ENCODE peak calls at places on chromosome 11, in five cellular contexts. One of them, this sample, is unnamed.

GRCh38 chr11:19447150-19447566 is 206.4 kb upstream of the E2F8 start:
- DNase-seq in bronchial epithelial cell: peak
- DNase-seq in AG04450: no peak
- DNase-seq in GM12878: no peak
- DNase-seq in tibial artery: no peak
- DNase-seq in this sample: no peak

GRCh38 chr11:76777325-76777724 is 5.8 kb upstream of the TSKU start:
- DNase-seq in bronchial epithelial cell: no peak
- DNase-seq in AG04450: no peak
- DNase-seq in GM12878: no peak
- DNase-seq in tibial artery: no peak
- DNase-seq in this sample: no peak

GRCh38 chr11:73734996-73735395 is 25.9 kb downstream of the RAB6A start:
- DNase-seq in bronchial epithelial cell: peak
- DNase-seq in AG04450: no peak
- DNase-seq in GM12878: no peak
- DNase-seq in tibial artery: no peak
- DNase-seq in this sample: no peak

GRCh38 chr11:86292912-86293606 is 9.0 kb upstream of the HIKESHI start:
- DNase-seq in bronchial epithelial cell: no peak
- DNase-seq in AG04450: no peak
- DNase-seq in GM12878: peak
- DNase-seq in tibial artery: no peak
- DNase-seq in this sample: no peak

GRCh38 chr11:26741036-26741435 is 19.2 kb upstream of the SLC5A12 start:
- DNase-seq in bronchial epithelial cell: no peak
- DNase-seq in AG04450: no peak
- DNase-seq in GM12878: no peak
- DNase-seq in tibial artery: no peak
- DNase-seq in this sample: no peak

GRCh38 chr11:33065445-33066178 is 26.2 kb downstream of the TCP11L1 start:
- DNase-seq in bronchial epithelial cell: peak
- DNase-seq in AG04450: peak
- DNase-seq in GM12878: no peak
- DNase-seq in tibial artery: no peak
- DNase-seq in this sample: peak

GRCh38 chr11:135033545-135033944 is 621.5 kb upstream of the B3GAT1 start:
- DNase-seq in bronchial epithelial cell: no peak
- DNase-seq in AG04450: no peak
- DNase-seq in GM12878: no peak
- DNase-seq in tibial artery: no peak
- DNase-seq in this sample: peak

GRCh38 chr11:35974878-35975578 is 31.2 kb downstream of the LDLRAD3 start:
- DNase-seq in bronchial epithelial cell: no peak
- DNase-seq in AG04450: no peak
- DNase-seq in GM12878: no peak
- DNase-seq in tibial artery: no peak
- DNase-seq in this sample: no peak

DNA sequence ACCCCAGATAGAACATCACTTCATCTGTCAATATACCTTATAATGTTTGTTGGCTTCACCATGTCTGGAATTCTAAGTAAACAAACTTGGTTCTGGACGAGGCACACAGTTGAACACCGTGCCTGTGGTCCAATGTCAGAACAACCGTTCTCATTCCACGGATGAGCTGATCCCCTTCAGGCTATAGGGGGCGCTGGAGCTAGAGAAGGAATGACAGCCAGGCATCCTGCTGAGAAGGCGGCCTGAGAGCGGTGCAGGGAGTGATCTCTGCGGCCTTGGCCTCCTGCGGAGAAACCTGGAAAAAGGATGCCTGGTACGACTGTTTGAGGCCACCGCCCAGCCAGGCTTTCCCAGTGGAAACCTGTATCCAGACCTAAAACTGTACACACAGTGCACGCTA is 48.7 kb downstream of the FDX1 start:
- DNase-seq in bronchial epithelial cell: no peak
- DNase-seq in AG04450: no peak
- DNase-seq in GM12878: no peak
- DNase-seq in tibial artery: no peak
- DNase-seq in this sample: no peak
- TF ChIP-seq CTCF in bronchial epithelial cell: peak
- TF ChIP-seq CTCF in AG04450: no peak
- TF ChIP-seq CTCF in GM12878: peak
- TF ChIP-seq CTCF in tibial artery: no peak
- TF ChIP-seq CTCF in this sample: no peak

DNA sequence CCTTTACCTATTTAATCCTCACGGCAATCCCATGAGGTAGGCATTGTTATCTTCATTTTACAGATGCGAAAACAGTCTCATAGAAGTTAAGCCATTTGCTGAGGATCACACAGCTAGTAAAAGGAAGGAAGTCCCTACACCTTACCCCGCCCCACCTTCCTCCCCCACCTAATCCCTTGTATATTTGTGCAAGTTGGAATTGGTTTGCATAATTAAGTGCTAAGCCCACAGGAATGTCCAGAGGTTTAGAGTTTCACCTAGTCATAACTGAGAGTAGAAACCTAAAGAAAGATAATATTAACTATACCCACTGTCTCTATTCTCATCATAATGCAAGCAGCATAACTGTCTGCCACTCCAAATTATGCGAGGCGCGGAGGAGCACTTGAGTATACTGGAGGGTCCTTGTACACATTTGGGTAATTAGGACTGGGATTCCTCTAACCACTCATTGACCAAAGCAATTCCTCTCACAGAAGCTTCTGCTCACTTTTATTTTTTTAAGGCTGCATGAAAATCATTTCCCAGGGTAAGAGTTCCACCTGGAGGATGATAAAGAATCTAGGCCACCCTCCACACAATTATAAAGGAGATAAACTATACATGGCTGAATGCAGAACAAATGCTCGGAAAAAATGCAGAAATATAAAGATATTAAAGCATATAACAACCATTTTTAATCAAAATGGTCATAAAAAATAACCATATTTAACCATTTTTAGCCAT is 199.9 kb downstream of the FAM181B start:
- DNase-seq in bronchial epithelial cell: peak
- DNase-seq in AG04450: no peak
- DNase-seq in GM12878: no peak
- DNase-seq in tibial artery: no peak
- DNase-seq in this sample: no peak
- TF ChIP-seq CTCF in bronchial epithelial cell: no peak
- TF ChIP-seq CTCF in AG04450: no peak
- TF ChIP-seq CTCF in GM12878: no peak
- TF ChIP-seq CTCF in tibial artery: no peak
- TF ChIP-seq CTCF in this sample: no peak

GRCh38 chr11:118876261-118876660 is 7.4 kb upstream of the CXCR5 start:
- DNase-seq in bronchial epithelial cell: no peak
- DNase-seq in AG04450: no peak
- DNase-seq in GM12878: no peak
- DNase-seq in tibial artery: no peak
- DNase-seq in this sample: no peak

GRCh38 chr11:118873804-118874203 is 9.9 kb upstream of the CXCR5 start:
- DNase-seq in bronchial epithelial cell: no peak
- DNase-seq in AG04450: no peak
- DNase-seq in GM12878: no peak
- DNase-seq in tibial artery: no peak
- DNase-seq in this sample: no peak

GRCh38 chr11:118872403-118872821 is 11.3 kb upstream of the CXCR5 start:
- DNase-seq in bronchial epithelial cell: no peak
- DNase-seq in AG04450: no peak
- DNase-seq in GM12878: no peak
- DNase-seq in tibial artery: no peak
- DNase-seq in this sample: no peak

GRCh38 chr11:118868659-118869058 is 15.0 kb upstream of the CXCR5 start:
- DNase-seq in bronchial epithelial cell: no peak
- DNase-seq in AG04450: no peak
- DNase-seq in GM12878: no peak
- DNase-seq in tibial artery: no peak
- DNase-seq in this sample: no peak

GRCh38 chr11:118870396-118871343 is 13.0 kb upstream of the CXCR5 start:
- DNase-seq in bronchial epithelial cell: no peak
- DNase-seq in AG04450: no peak
- DNase-seq in GM12878: peak
- DNase-seq in tibial artery: peak
- DNase-seq in this sample: peak
- TF ChIP-seq CTCF in bronchial epithelial cell: no peak
- TF ChIP-seq CTCF in AG04450: peak
- TF ChIP-seq CTCF in GM12878: no peak
- TF ChIP-seq CTCF in tibial artery: peak
- TF ChIP-seq CTCF in this sample: peak

GRCh38 chr11:43503417-43503816 is 144.7 kb downstream of the TTC17 start:
- DNase-seq in bronchial epithelial cell: peak
- DNase-seq in AG04450: no peak
- DNase-seq in GM12878: no peak
- DNase-seq in tibial artery: no peak
- DNase-seq in this sample: no peak
- TF ChIP-seq CTCF in bronchial epithelial cell: no peak
- TF ChIP-seq CTCF in AG04450: peak
- TF ChIP-seq CTCF in GM12878: no peak
- TF ChIP-seq CTCF in tibial artery: no peak
- TF ChIP-seq CTCF in this sample: no peak

GRCh38 chr11:87878373-87878779 is 296.9 kb downstream of the RAB38 start:
- DNase-seq in bronchial epithelial cell: peak
- DNase-seq in AG04450: peak
- DNase-seq in GM12878: no peak
- DNase-seq in tibial artery: no peak
- DNase-seq in this sample: peak
- TF ChIP-seq CTCF in bronchial epithelial cell: peak
- TF ChIP-seq CTCF in AG04450: peak
- TF ChIP-seq CTCF in GM12878: peak
- TF ChIP-seq CTCF in tibial artery: peak
- TF ChIP-seq CTCF in this sample: peak

GRCh38 chr11:125223901-125224331 is 59.4 kb downstream of the PKNOX2 start:
- DNase-seq in bronchial epithelial cell: no peak
- DNase-seq in AG04450: no peak
- DNase-seq in GM12878: no peak
- DNase-seq in tibial artery: no peak
- DNase-seq in this sample: no peak

GRCh38 chr11:125225401-125225800 is 60.9 kb downstream of the PKNOX2 start:
- DNase-seq in bronchial epithelial cell: no peak
- DNase-seq in AG04450: no peak
- DNase-seq in GM12878: no peak
- DNase-seq in tibial artery: no peak
- DNase-seq in this sample: no peak

GRCh38 chr11:125222494-125222893 is 57.9 kb downstream of the PKNOX2 start:
- DNase-seq in bronchial epithelial cell: no peak
- DNase-seq in AG04450: no peak
- DNase-seq in GM12878: no peak
- DNase-seq in tibial artery: no peak
- DNase-seq in this sample: no peak

GRCh38 chr11:125226701-125227100 is 62.1 kb downstream of the PKNOX2 start:
- DNase-seq in bronchial epithelial cell: no peak
- DNase-seq in AG04450: no peak
- DNase-seq in GM12878: no peak
- DNase-seq in tibial artery: no peak
- DNase-seq in this sample: no peak

GRCh38 chr11:125224391-125225015 is 60.0 kb downstream of the PKNOX2 start:
- DNase-seq in bronchial epithelial cell: no peak
- DNase-seq in AG04450: no peak
- DNase-seq in GM12878: no peak
- DNase-seq in tibial artery: no peak
- DNase-seq in this sample: no peak
- TF ChIP-seq CTCF in bronchial epithelial cell: no peak
- TF ChIP-seq CTCF in AG04450: peak
- TF ChIP-seq CTCF in GM12878: peak
- TF ChIP-seq CTCF in tibial artery: peak
- TF ChIP-seq CTCF in this sample: no peak

GRCh38 chr11:68798221-68798813 is 43.4 kb downstream of the CPT1A start:
- DNase-seq in bronchial epithelial cell: no peak
- DNase-seq in AG04450: no peak
- DNase-seq in GM12878: no peak
- DNase-seq in tibial artery: no peak
- DNase-seq in this sample: no peak
- TF ChIP-seq CTCF in bronchial epithelial cell: peak
- TF ChIP-seq CTCF in AG04450: peak
- TF ChIP-seq CTCF in GM12878: peak
- TF ChIP-seq CTCF in tibial artery: peak
- TF ChIP-seq CTCF in this sample: peak

DNA sequence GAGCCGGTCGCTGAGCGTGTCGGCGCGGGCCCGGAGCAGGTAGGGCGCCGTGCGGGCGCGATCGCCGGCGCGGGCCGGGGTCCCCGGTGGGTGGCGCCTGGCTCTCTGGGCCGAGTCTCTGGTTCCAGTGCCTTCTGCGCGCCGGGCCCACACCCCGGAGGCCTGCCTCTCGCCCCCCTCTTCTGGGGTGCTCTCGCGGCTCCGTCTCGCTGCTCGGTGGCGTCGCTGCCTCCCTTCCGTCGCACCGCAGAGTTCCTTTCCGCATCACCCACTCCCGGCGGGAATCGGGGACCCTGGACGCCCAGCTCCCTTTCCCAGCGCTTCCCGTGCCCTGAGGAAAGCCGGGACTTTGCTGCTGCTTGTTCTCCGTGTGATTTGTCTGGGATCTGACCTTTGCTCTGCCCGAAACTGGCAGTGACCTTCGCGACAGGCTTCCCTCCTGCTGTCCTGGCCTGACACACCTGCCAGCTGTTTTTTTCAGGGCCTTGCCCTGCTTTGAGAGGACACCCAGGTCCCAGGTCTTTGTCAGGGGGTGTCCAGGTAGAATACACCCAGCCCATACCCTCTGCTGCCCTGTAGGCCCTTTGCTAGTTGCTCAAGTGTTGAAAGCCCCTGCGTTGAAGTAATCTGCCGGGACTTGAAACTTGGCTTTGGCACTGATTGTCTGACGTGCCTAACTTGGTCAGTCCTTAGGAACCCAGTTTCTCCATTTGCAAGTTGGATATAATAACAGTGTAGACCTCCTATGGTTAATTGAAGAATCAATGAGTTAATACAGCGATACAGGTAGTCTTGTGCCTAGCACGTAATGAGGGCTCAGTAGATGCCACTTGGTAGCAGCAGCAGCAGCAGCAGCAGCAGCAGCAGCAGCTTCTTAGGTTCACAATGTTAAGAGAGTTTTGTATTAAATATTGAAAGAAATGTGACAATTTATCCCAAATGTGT is 791 bp downstream of the FDX1 start:
- DNase-seq in bronchial epithelial cell: peak
- DNase-seq in AG04450: no peak
- DNase-seq in GM12878: peak
- DNase-seq in tibial artery: peak
- DNase-seq in this sample: no peak
- TF ChIP-seq CTCF in bronchial epithelial cell: no peak
- TF ChIP-seq CTCF in AG04450: no peak
- TF ChIP-seq CTCF in GM12878: no peak
- TF ChIP-seq CTCF in tibial artery: no peak
- TF ChIP-seq CTCF in this sample: peak

DNA sequence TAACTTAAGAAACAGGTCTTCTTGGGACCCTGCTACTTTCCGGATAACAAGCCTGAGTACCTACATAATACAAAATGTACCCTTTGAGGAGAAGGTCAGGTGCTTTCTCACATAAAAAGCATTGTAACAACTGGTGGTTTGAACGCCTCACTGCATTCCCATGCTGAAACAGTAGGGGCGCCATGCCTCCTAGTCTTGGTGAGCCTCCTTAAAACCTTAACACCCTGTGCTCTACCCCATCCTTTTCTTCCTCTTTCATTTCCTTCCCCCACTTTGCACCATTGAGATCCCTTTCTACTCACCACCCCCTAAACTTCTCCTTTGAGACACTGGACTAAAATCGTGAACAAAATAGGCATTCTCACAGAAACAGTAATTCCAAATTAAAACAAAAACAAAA is 729.3 kb downstream of the NTM start:
- DNase-seq in bronchial epithelial cell: no peak
- DNase-seq in AG04450: no peak
- DNase-seq in GM12878: no peak
- DNase-seq in tibial artery: no peak
- DNase-seq in this sample: no peak
- TF ChIP-seq CTCF in bronchial epithelial cell: peak
- TF ChIP-seq CTCF in AG04450: peak
- TF ChIP-seq CTCF in GM12878: peak
- TF ChIP-seq CTCF in tibial artery: peak
- TF ChIP-seq CTCF in this sample: no peak